ENCODE peak calls at places on chromosomes 6 and 20, in six cellular contexts. M is hepatic stellate cell, Y is lower lobe of right lung, L is sciatic nerve, J is NCI-H1105 treated with DMSO at 0.1 percent for 48 hours, S is occipital lobe. U is an unnamed sample.
A peak's percentile ranks its signal among the peaks of the same experiment; 100 is the strongest.

GRCh38 chr6:113576310-113576709 is 280.8 kb upstream of the MARCKS start:
- DNase-seq in Y (no peak), M (no peak), L (no peak), J (no peak), S (no peak), U (no peak)

GRCh38 chr6:40634429-40634828 is 47.3 kb upstream of the LRFN2 start:
- DNase-seq in L (no peak), J (peak; percentile 83), Y (no peak), M (no peak), S (no peak), U (no peak)

GRCh38 chr6:6542357-6542756 is 46.2 kb upstream of the LY86 start:
- DNase-seq in S (no peak), M (no peak), Y (no peak), L (no peak), J (no peak), U (no peak)

GRCh38 chr20:36754656-36755222 is 8.8 kb upstream of the NDRG3 start:
- DNase-seq in S (no peak), M (peak; percentile 66), Y (no peak), J (peak; percentile 50), L (no peak), U (peak; percentile 68)

GRCh38 chr20:16975682-16976081 is 227.5 kb downstream of the OTOR start:
- DNase-seq in L (no peak), Y (peak; percentile 44), S (no peak), M (no peak), J (no peak), U (no peak)

GRCh38 chr6:153059311-153059710 is 56.8 kb upstream of the MTRF1L start:
- DNase-seq in L (no peak), M (no peak), Y (no peak), J (no peak), S (no peak), U (no peak)

GRCh38 chr20:33211817-33212424 is 5.2 kb upstream of the BPIFA3 start:
- DNase-seq in L (no peak), Y (peak; percentile 58), M (peak; percentile 19), J (peak; percentile 71), S (no peak), U (peak; percentile 36)

GRCh38 chr6:151004415-151005024 is 139.0 kb downstream of the MTHFD1L start:
- DNase-seq in S (no peak), J (peak; percentile 82), L (no peak), M (peak; percentile 44), Y (no peak), U (no peak)

GRCh38 chr20:19936801-19937583 is 80.2 kb upstream of the NAA20 start:
- DNase-seq in L (no peak), M (no peak), J (no peak), Y (peak; percentile 68), S (no peak), U (no peak)

GRCh38 chr20:54115172-54115854 is 44.9 kb upstream of the BCAS1 start:
- DNase-seq in M (no peak), S (no peak), Y (peak; percentile 48), L (no peak), J (no peak), U (no peak)

GRCh38 chr6:132065556-132065955 is 114.4 kb upstream of the CCN2 start:
- DNase-seq in J (no peak), L (no peak), M (no peak), S (no peak), Y (no peak), U (no peak)